ENCODE peak calls at places on chromosomes 13 and 19, in four cellular contexts. G is neural progenitor cell, P is colonic mucosa, Z is GM23248. N is an unnamed sample. For H3K36me3, the result is how much of the 10 kb centered on the place peaks cover.

GRCh38 chr13:53137777-53138176 is 109.2 kb downstream of the OLFM4 start:
- DNase-seq in Z (peak), P (peak), G (no peak), N (peak)

GRCh38 chr13:37144661-37145060 is 39.2 kb upstream of the CSNK1A1L start:
- DNase-seq in P (no peak), G (no peak), Z (peak), N (no peak)

GRCh38 chr19:11699931-11700794 is 38.6 kb downstream of the ZNF823 start:
- DNase-seq in G (peak), P (peak), Z (peak), N (peak)

GRCh38 chr13:73683746-73684145 is 450.5 kb downstream of the KLF12 start:
- DNase-seq in G (no peak), P (no peak), Z (no peak), N (no peak)

GRCh38 chr13:99258210-99258860 is at the start of gene GPR18:
- DNase-seq in Z (no peak), P (no peak), G (no peak), N (no peak)

GRCh38 chr19:31271569-31271911 is 77.7 kb downstream of the TSHZ3 start:
- DNase-seq in P (no peak), G (no peak), Z (no peak), N (no peak)

GRCh38 chr13:41960195-41960699 is 662 bp downstream of the VWA8 start:
- DNase-seq in P (no peak), Z (peak), G (no peak), N (peak)

GRCh38 chr13:24627864-24628418 is 52.3 kb upstream of the ATP12A start:
- DNase-seq in Z (no peak), G (no peak), P (peak), N (no peak)

GRCh38 chr19:45782820-45783785 is 813 bp upstream of the DMPK start:
- DNase-seq in G (no peak), P (no peak), Z (peak), N (peak)

GRCh38 chr13:111049791-111050538 is 65.1 kb upstream of the ARHGEF7 start:
- DNase-seq in P (peak), G (peak), Z (peak), N (peak)

GRCh38 chr13:50140742-50141659 is 125.8 kb downstream of the KCNRG start:
- DNase-seq in G (peak), P (no peak), Z (peak), N (no peak)

GRCh38 chr19:8515317-8515716 is 1.4 kb upstream of the ZNF414 start:
- DNase-seq in P (no peak), G (no peak), Z (no peak), N (no peak)

GRCh38 chr13:43301341-43301969 is 278.1 kb downstream of the DNAJC15 start:
- DNase-seq in P (no peak), Z (peak), G (no peak), N (peak)

GRCh38 chr13:44148159-44148929 is 225.3 kb upstream of the SERP2 start:
- DNase-seq in Z (peak), P (no peak), G (peak), N (no peak)

GRCh38 chr19:43634516-43634876 is 5.2 kb downstream of the CADM4 start:
- DNase-seq in G (peak), Z (no peak), P (no peak), N (no peak)
- H3K9ac ChIP-seq in G (no peak), Z (no peak), P (no peak), N (no peak)

GRCh38 chr19:40335101-40335500 is 13.1 kb downstream of the C19orf47 start:
- DNase-seq in Z (no peak), P (no peak), G (no peak), N (no peak)
- H3K36me3 ChIP-seq in Z (under half), P (under half), G (under half), N (half or more)

GRCh38 chr19:5103061-5103701 is 134.3 kb downstream of the KDM4B start:
- DNase-seq in G (no peak), Z (peak), P (no peak), N (no peak)
- H3K9ac ChIP-seq in G (no peak), Z (no peak), P (no peak), N (peak)

DNA sequence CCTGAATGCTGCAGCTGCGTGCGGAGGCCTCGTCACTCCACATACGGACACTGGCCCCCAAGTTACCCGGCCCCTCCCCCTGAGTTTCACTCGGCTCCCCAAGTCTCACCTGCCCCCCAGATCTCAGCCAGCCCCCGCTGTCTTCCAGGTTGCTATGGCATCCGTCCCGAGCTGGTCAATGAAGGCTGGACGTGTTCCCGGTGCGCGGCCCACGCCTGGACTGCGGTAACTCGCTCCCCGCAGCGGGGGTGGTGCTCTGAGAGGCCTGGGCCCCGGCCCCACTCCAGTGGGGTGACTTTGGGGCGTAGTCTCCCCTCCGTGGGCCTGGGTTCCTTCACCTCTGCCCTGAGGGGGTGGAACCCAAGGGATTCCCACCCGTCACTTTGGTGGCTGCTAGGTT is 168.2 kb downstream of the KDM4B start:
- DNase-seq in G (no peak), Z (no peak), P (no peak), N (no peak)
- H3K36me3 ChIP-seq in G (under half), Z (under half), P (under half), N (half or more)

DNA sequence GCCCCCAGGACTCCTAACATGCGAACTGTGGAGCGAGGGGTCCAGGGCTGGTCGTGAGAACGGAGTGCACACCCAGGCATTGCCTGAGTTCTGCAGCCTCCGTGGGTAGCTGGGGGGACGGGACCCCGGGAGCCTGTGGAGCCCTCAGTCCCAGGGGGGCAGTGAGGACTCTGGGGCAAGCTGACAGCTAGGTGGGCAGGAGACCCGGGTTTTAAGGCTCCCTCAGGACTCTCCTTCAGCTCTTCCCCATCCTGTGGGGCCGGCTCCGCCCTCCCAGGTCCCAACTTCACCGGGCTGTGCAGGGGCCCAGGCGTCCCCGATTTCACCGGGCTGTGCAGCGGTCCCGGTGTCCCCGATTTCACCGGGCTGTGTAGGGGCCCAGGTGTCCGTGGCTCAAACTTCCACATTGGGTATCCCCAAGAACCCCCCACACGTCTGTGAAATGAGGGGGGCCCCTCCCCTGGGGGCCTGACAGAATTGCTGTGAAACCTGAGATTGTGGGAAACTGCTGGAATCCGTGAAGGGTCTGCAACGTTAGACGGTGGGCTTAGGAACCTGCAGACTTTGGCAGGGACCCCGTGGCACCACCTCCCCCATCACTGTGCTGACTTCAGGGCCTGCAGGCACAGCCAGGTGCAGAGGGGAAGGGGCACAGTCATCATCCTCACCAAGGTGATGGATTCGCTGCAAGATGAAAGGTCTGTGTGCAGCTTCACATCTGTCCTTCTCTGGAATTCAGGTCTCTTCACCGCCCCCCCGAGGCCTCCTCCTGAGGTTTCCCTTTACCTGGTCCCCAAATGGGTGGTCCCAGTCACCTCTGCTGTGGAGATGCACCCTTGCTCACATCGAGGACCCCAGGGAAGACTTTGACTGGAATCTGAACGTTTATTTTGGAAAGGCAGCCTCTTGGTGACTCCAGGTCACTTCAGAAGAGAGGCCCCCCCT is 73.2 kb upstream of the MCF2L start:
- DNase-seq in G (no peak), P (no peak), Z (no peak), N (no peak)
- H3K9ac ChIP-seq in G (no peak), P (peak), Z (no peak), N (no peak)

GRCh38 chr13:112838038-112838965 is 130.7 kb upstream of the MCF2L start:
- DNase-seq in P (no peak), Z (no peak), G (no peak), N (no peak)
- H3K36me3 ChIP-seq in P (under half), Z (under half), G (under half), N (under half)

GRCh38 chr19:33302175-33302973 is at the start of gene CEBPA:
- DNase-seq in Z (peak), G (peak), P (peak), N (peak)
- H3K9ac ChIP-seq in Z (peak), G (no peak), P (peak), N (peak)

GRCh38 chr19:54152878-54153524 is 6.5 kb downstream of the LENG1 start:
- DNase-seq in P (no peak), G (no peak), Z (peak), N (no peak)
- H3K36me3 ChIP-seq in P (under half), G (under half), Z (under half), N (half or more)

DNA sequence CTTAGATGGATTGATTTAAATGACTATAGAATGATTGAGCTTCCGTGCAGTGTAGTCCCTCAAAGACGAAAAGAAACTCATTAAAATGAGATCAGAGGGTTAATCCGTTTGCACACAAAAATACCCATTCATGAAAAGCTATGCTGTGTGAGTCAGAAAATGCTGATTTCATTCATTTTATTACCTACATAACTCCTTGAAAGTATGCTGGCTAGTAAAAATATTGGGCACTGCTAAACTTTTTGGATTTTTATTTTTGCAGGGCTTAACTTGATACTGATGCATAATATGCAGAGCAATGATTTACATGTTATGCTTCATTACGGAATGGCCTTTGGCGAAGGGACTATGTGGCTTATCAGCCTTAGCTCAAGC is 54.2 kb downstream of the WDFY2 start:
- DNase-seq in G (peak), P (no peak), Z (peak), N (no peak)
- H3K9ac ChIP-seq in G (no peak), P (no peak), Z (peak), N (no peak)

DNA sequence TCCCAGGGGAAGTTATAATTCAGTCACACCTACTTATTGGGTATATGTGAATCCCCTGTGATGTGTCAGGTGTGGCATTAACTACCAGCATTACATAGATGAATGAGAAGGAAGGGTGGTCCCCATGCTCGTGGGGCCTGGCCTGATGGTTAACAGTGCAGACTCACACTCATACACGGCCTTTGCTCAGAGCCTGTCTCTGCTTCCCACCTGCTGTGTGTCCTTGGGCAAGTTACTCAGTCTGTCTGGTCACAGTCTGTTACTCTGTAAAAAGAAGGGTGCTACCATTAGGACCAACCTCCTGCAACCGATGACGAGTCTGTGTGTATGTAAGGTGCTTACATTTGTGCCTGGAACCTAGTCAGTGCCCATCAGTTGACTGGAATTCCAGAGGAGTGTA is 23.8 kb downstream of the SAFB start:
- DNase-seq in Z (no peak), G (no peak), P (no peak), N (no peak)
- H3K36me3 ChIP-seq in Z (half or more), G (under half), P (under half), N (half or more)